ENCODE peak calls at places on chromosomes 4 and X, in four cellular contexts. Z, F, V and E are unnamed samples.

GRCh38 chr4:23904639-23905061 is 14.8 kb upstream of the PPARGC1A start:
- DNase-seq in F (no peak), Z (no peak), V (no peak), E (no peak)

GRCh38 chr4:150589174-150589573 is 7.2 kb downstream of the MAB21L2 start:
- DNase-seq in V (no peak), Z (no peak), F (no peak), E (no peak)

GRCh38 chr4:123468479-123469031 is 72.0 kb downstream of the SPRY1 start:
- DNase-seq in F (no peak), Z (no peak), V (no peak), E (no peak)

GRCh38 chr4:26238426-26238781 is 82.4 kb upstream of the RBPJ start:
- DNase-seq in Z (no peak), V (no peak), F (no peak), E (no peak)

GRCh38 chrX:150506486-150506885 is 61.9 kb upstream of the MTM1 start:
- DNase-seq in F (no peak), V (no peak), Z (no peak), E (no peak)

GRCh38 chrX:86061407-86061806 is 14.0 kb upstream of the CHM start:
- DNase-seq in V (no peak), Z (no peak), F (no peak), E (no peak)

GRCh38 chr4:157223446-157223845 is 2.9 kb downstream of the GRIA2 start:
- DNase-seq in V (no peak), F (no peak), Z (no peak), E (no peak)

GRCh38 chr4:52750819-52751348 is 341 bp downstream of the ERVMER34-1 start:
- DNase-seq in V (no peak), Z (no peak), F (no peak), E (no peak)

GRCh38 chr4:143391895-143392294 is 55.2 kb downstream of the GAB1 start:
- DNase-seq in F (no peak), V (no peak), Z (peak; percentile 18), E (no peak)

GRCh38 chr4:156971168-156971601 is 414 bp downstream of the PDGFC start:
- DNase-seq in F (no peak), V (no peak), Z (no peak), E (peak; percentile 27)

GRCh38 chrX:69136546-69137331 is 28.5 kb downstream of the PJA1 start:
- DNase-seq in Z (no peak), V (no peak), F (no peak), E (no peak)

GRCh38 chr4:73599182-73599581 is 21.1 kb downstream of the RASSF6 start:
- DNase-seq in F (no peak), V (no peak), Z (peak; percentile 36), E (no peak)

GRCh38 chr4:123588631-123589223 is 192.1 kb downstream of the SPRY1 start:
- DNase-seq in V (no peak), Z (peak; percentile 40), F (no peak), E (no peak)

GRCh38 chr4:58075724-58076123 is 965.5 kb upstream of the IGFBP7 start:
- DNase-seq in Z (no peak), V (no peak), F (no peak), E (no peak)

GRCh38 chr4:14403132-14403531 is 599.1 kb upstream of the CPEB2 start:
- DNase-seq in F (no peak), V (no peak), Z (no peak), E (no peak)

DNA sequence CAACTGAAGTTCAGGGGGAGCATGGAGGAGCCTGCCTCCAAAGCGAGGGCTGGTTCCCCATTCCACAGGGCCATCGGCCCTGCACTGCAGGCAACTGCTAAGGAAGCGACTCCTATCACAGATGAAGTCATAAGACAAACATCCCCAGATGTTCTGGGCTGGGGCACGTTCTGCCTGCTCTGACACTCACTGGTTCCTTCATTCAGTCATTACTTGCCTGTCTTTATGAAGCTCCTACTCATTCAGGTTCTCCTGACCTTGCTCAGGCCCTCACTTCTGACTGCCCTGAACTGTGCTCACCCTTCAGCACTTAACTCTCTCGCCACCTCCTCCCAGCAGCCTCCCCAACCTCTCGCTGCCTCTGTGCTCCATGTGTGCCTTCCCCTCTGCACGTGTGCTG is 2.5 kb upstream of the SLC2A9 start:
- DNase-seq in F (no peak), V (no peak), Z (peak; percentile 54), E (no peak)
- H3K27ac ChIP-seq in F (no peak overlapping the region), V (no peak overlapping the region), Z (no peak overlapping the region), E (no peak overlapping the region)

DNA sequence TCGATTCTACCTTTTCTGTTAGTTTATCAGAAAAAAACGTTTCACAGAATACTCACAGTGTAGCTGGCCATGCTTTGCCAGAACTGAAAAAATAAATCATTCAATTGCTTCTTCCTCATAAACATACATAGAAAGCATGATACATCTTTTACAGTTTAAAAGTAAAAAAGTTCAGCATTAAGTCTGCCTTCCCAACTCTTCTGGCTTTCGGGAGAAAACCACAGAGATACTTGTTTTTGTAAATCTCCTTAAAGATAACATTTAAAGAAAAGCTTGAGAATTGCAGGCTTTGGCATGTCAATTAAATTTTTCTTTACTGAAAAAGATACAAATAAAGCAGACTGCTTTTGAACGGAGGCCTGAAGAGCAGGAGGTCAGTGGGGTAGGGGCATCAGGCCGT is 66.8 kb downstream of the SEC24D start:
- DNase-seq in V (no peak), Z (no peak), F (no peak), E (no peak)
- H3K27ac ChIP-seq in V (peak overlapping the region; percentile 76), Z (no peak overlapping the region), F (no peak overlapping the region), E (peak overlapping the region; percentile 78)

DNA sequence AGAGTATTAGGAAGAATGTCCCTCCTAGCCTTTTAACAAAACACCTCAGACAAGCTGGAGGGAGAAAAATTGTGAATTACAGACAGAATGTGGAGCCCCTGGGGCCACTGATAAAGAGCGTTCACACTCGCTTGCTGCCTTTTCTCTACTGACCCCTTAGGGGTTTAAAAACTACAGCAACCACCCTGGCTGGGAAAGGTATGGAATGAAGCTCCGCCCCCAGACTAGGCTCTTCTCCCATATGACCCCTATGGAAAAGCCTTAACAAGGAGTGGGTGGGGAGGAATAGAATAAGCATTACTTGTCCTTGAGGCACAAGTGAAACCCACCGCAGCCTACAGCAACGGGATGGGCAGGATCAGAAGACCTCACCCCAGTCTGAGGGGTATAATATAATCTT is 26.3 kb downstream of the ANKRD50 start:
- DNase-seq in V (no peak), Z (no peak), F (no peak), E (no peak)
- H3K27ac ChIP-seq in V (no peak overlapping the region), Z (no peak overlapping the region), F (no peak overlapping the region), E (no peak overlapping the region)

DNA sequence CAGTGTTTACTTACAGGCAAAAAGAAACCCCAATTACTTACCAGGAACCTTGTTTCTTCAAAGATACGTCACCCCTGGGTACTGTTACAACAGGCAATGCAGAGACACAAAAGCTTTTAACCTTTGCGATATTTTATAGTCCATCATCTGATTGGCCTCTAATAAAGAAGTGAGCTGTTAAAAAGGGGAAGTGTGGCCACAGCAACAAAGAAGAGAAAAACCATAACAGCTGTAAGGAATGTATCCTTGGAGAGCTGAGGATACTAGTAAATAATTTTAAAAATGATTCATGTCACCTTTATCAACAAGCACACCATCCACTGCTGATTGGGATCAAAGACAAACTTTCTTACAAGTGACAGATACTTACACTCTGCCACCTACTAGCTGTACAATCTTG is 14.1 kb downstream of the GABRA4 start:
- DNase-seq in F (no peak), Z (no peak), V (no peak), E (no peak)
- H3K27ac ChIP-seq in F (no peak overlapping the region), Z (no peak overlapping the region), V (no peak overlapping the region), E (no peak overlapping the region)

GRCh38 chr4:3108211-3108610 is 33.7 kb downstream of the HTT start:
- DNase-seq in V (no peak), F (no peak), Z (no peak), E (no peak)
- H3K27ac ChIP-seq in V (no peak overlapping the region), F (no peak overlapping the region), Z (peak overlapping the region; percentile 57), E (peak overlapping the region; percentile 20)

GRCh38 chr4:17934286-17934685 is 87.3 kb downstream of the LCORL start:
- DNase-seq in Z (no peak), V (no peak), F (no peak), E (no peak)
- H3K27ac ChIP-seq in Z (no peak overlapping the region), V (no peak overlapping the region), F (no peak overlapping the region), E (no peak overlapping the region)

DNA sequence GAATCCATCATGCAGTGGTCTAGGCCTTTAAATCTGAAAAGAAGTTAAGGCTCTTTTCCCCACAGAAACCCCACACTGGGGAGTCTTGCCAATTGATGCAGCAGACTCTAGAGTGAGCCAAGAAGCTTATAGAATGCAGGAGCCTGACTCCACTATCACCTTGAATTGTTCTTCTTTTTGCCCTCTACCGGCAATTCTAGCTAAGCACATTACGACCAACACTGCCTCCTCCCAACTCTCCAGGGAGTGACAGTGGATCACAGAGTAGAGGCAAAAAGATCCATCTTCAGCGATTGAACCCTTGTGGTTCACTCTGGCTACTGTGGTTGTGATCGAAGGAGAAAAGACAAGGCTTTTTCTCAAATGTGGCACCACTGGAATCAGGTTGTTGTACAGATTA is 331.5 kb downstream of the NKX6-1 start:
- DNase-seq in V (no peak), Z (no peak), F (no peak), E (no peak)
- H3K27ac ChIP-seq in V (no peak overlapping the region), Z (no peak overlapping the region), F (no peak overlapping the region), E (no peak overlapping the region)

DNA sequence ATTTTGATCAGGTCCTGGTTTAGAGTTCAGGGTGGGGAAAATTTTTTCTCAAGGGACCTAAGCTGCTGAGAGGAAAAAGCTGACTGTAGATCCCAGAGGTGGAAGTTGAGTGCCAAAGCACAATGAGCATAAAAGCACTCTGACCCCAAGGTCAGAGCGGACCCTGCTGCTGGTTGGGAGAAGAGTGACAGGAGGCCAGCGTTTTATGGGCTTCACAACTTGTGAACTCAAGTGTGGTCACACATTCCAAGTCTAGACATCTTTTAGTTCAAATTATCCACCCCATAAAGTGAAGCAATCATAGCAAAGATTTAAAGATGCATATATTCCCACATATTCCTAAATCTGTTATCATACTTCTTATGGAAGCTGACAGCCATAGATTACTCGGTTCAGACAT is 220.3 kb downstream of the CHIC2 start:
- DNase-seq in Z (no peak), F (no peak), V (no peak), E (no peak)
- H3K27ac ChIP-seq in Z (no peak overlapping the region), F (no peak overlapping the region), V (no peak overlapping the region), E (no peak overlapping the region)

DNA sequence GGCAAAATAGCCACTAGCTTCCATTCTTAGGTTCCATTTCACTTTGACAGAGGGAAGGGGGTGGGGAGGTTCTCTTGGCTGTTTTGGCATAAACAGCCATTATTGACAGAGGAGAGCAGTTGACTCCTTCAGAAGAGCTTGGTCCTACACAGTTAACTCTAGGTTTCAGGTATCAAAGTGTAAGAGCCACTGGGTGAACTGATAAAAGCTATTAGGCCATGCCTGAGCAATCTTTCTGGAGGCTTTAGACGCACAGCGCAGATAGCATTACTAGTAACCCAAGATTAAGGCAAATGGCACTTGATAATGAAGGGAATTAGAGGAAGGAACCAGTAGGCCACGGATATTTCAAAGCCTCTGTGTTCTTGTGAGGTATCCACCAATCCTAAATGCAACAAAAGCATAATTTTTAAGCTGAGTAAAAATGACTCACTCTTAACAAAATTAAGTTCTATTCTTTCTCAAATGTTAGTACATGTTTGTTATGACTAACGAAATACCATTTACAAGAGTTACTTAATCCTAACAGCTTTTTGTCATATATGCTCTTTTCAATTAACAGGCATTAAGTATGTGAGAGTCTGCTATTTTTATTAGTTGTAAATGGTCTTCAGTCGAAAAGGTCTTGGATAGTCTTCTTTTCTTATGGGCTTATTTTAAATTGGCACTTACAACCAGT is 53.6 kb downstream of the SLC7A11 start:
- DNase-seq in V (no peak), Z (no peak), F (no peak), E (no peak)
- H3K27ac ChIP-seq in V (no peak overlapping the region), Z (no peak overlapping the region), F (no peak overlapping the region), E (no peak overlapping the region)